ENCODE peak calls at places on chromosomes 16 and 17, in seven cellular contexts. One of them, this sample, is unnamed.

GRCh38 chr16:24270721-24271120 is 14.6 kb downstream of the CACNG3 start:
- DNase-seq in erythroblast: no peak
- DNase-seq in cardiac muscle cell: no peak
- DNase-seq in IMR-90: no peak
- DNase-seq in activated CD8-positive, alpha-beta memory T cell treated with anti-CD3 and anti-CD28 coated beads for 48 hours: no peak
- DNase-seq in ACHN: no peak
- DNase-seq in stimulated activated CD8-positive, alpha-beta memory T cell treated with anti-CD3 and anti-CD28 coated beads, Interleukin-12 subunit alpha, Interleukin-12 subunit beta, amount 100 ng/mL, for 4 hours: no peak
- DNase-seq in this sample: no peak

GRCh38 chr17:58158181-58158580 is 8.6 kb upstream of the OR4D2 start:
- DNase-seq in activated CD8-positive, alpha-beta memory T cell treated with anti-CD3 and anti-CD28 coated beads for 48 hours: no peak
- DNase-seq in cardiac muscle cell: no peak
- DNase-seq in IMR-90: no peak
- DNase-seq in stimulated activated CD8-positive, alpha-beta memory T cell treated with anti-CD3 and anti-CD28 coated beads, Interleukin-12 subunit alpha, Interleukin-12 subunit beta, amount 100 ng/mL, for 4 hours: no peak
- DNase-seq in erythroblast: no peak
- DNase-seq in ACHN: no peak
- DNase-seq in this sample: no peak

GRCh38 chr17:42775534-42776098 is 2.4 kb downstream of the VPS25 start:
- DNase-seq in cardiac muscle cell: no peak
- DNase-seq in IMR-90: peak
- DNase-seq in erythroblast: no peak
- DNase-seq in ACHN: peak
- DNase-seq in stimulated activated CD8-positive, alpha-beta memory T cell treated with anti-CD3 and anti-CD28 coated beads, Interleukin-12 subunit alpha, Interleukin-12 subunit beta, amount 100 ng/mL, for 4 hours: no peak
- DNase-seq in activated CD8-positive, alpha-beta memory T cell treated with anti-CD3 and anti-CD28 coated beads for 48 hours: no peak
- DNase-seq in this sample: peak

GRCh38 chr16:11325404-11326083 is 19.7 kb upstream of the RMI2 start:
- DNase-seq in IMR-90: no peak
- DNase-seq in stimulated activated CD8-positive, alpha-beta memory T cell treated with anti-CD3 and anti-CD28 coated beads, Interleukin-12 subunit alpha, Interleukin-12 subunit beta, amount 100 ng/mL, for 4 hours: no peak
- DNase-seq in erythroblast: no peak
- DNase-seq in cardiac muscle cell: no peak
- DNase-seq in ACHN: no peak
- DNase-seq in activated CD8-positive, alpha-beta memory T cell treated with anti-CD3 and anti-CD28 coated beads for 48 hours: no peak
- DNase-seq in this sample: no peak

GRCh38 chr16:84356591-84357116 is 11.7 kb upstream of the ATP2C2 start:
- DNase-seq in ACHN: no peak
- DNase-seq in cardiac muscle cell: no peak
- DNase-seq in IMR-90: no peak
- DNase-seq in erythroblast: no peak
- DNase-seq in stimulated activated CD8-positive, alpha-beta memory T cell treated with anti-CD3 and anti-CD28 coated beads, Interleukin-12 subunit alpha, Interleukin-12 subunit beta, amount 100 ng/mL, for 4 hours: no peak
- DNase-seq in activated CD8-positive, alpha-beta memory T cell treated with anti-CD3 and anti-CD28 coated beads for 48 hours: no peak
- DNase-seq in this sample: peak

GRCh38 chr16:85163278-85164112 is 51.2 kb upstream of the CIBAR2 start:
- DNase-seq in erythroblast: no peak
- DNase-seq in IMR-90: peak
- DNase-seq in cardiac muscle cell: no peak
- DNase-seq in activated CD8-positive, alpha-beta memory T cell treated with anti-CD3 and anti-CD28 coated beads for 48 hours: no peak
- DNase-seq in stimulated activated CD8-positive, alpha-beta memory T cell treated with anti-CD3 and anti-CD28 coated beads, Interleukin-12 subunit alpha, Interleukin-12 subunit beta, amount 100 ng/mL, for 4 hours: no peak
- DNase-seq in ACHN: no peak
- DNase-seq in this sample: no peak

GRCh38 chr16:12866981-12867551 is 34.3 kb upstream of the SHISA9 start:
- DNase-seq in activated CD8-positive, alpha-beta memory T cell treated with anti-CD3 and anti-CD28 coated beads for 48 hours: no peak
- DNase-seq in ACHN: no peak
- DNase-seq in IMR-90: no peak
- DNase-seq in stimulated activated CD8-positive, alpha-beta memory T cell treated with anti-CD3 and anti-CD28 coated beads, Interleukin-12 subunit alpha, Interleukin-12 subunit beta, amount 100 ng/mL, for 4 hours: no peak
- DNase-seq in erythroblast: no peak
- DNase-seq in cardiac muscle cell: no peak
- DNase-seq in this sample: no peak

GRCh38 chr17:4516740-4517139 is 18.1 kb downstream of the SPNS2 start:
- DNase-seq in erythroblast: no peak
- DNase-seq in IMR-90: peak
- DNase-seq in activated CD8-positive, alpha-beta memory T cell treated with anti-CD3 and anti-CD28 coated beads for 48 hours: no peak
- DNase-seq in cardiac muscle cell: no peak
- DNase-seq in stimulated activated CD8-positive, alpha-beta memory T cell treated with anti-CD3 and anti-CD28 coated beads, Interleukin-12 subunit alpha, Interleukin-12 subunit beta, amount 100 ng/mL, for 4 hours: no peak
- DNase-seq in ACHN: no peak
- DNase-seq in this sample: no peak

GRCh38 chr16:67254809-67255552 is 6.2 kb downstream of the SLC9A5 start:
- DNase-seq in IMR-90: no peak
- DNase-seq in activated CD8-positive, alpha-beta memory T cell treated with anti-CD3 and anti-CD28 coated beads for 48 hours: no peak
- DNase-seq in cardiac muscle cell: no peak
- DNase-seq in erythroblast: peak
- DNase-seq in ACHN: no peak
- DNase-seq in stimulated activated CD8-positive, alpha-beta memory T cell treated with anti-CD3 and anti-CD28 coated beads, Interleukin-12 subunit alpha, Interleukin-12 subunit beta, amount 100 ng/mL, for 4 hours: no peak
- DNase-seq in this sample: no peak

GRCh38 chr16:7334801-7335560 is 2.3 kb downstream of the RBFOX1 start:
- DNase-seq in ACHN: no peak
- DNase-seq in activated CD8-positive, alpha-beta memory T cell treated with anti-CD3 and anti-CD28 coated beads for 48 hours: no peak
- DNase-seq in IMR-90: no peak
- DNase-seq in stimulated activated CD8-positive, alpha-beta memory T cell treated with anti-CD3 and anti-CD28 coated beads, Interleukin-12 subunit alpha, Interleukin-12 subunit beta, amount 100 ng/mL, for 4 hours: no peak
- DNase-seq in erythroblast: no peak
- DNase-seq in cardiac muscle cell: peak
- DNase-seq in this sample: no peak

This sample was measured in EL.